ENCODE peak calls at places on chromosome 9, in five cellular contexts. M is left ventricle myocardium inferior; H is GM12865; P is smooth muscle cell of the brain vasculature; U is activated CD4-positive, alpha-beta memory T cell treated with anti-CD3 and anti-CD28 coated beads, Interleukin-2, amount 10 ng/mL, durations not matched to agents 7 days and 5 days. R is an unnamed sample.

GRCh38 chr9:112249277-112249676 is 74.2 kb upstream of the SUSD1 start:
- DNase-seq in M (no peak), H (peak; percentile 54), U (no peak), P (no peak), R (no peak)

GRCh38 chr9:130857864-130858730 is 23.0 kb downstream of the ABL1 start:
- DNase-seq in H (no peak), U (no peak), P (no peak), M (peak; percentile 64), R (peak; percentile 37)

GRCh38 chr9:113675475-113675941 is 200.6 kb upstream of the ZNF618 start:
- DNase-seq in P (no peak), M (peak; percentile 67), H (no peak), U (no peak), R (peak; percentile 62)

GRCh38 chr9:5635390-5635789 is 6.5 kb downstream of the RIC1 start:
- DNase-seq in M (no peak), H (no peak), U (no peak), P (no peak), R (no peak)

GRCh38 chr9:35488019-35488418 is 1.9 kb upstream of the RUSC2 start:
- DNase-seq in H (no peak), U (no peak), M (no peak), P (no peak), R (no peak)

GRCh38 chr9:18906656-18907395 is 126.2 kb downstream of the SAXO1 start:
- DNase-seq in M (no peak), U (no peak), H (peak; percentile 9), P (no peak), R (no peak)

GRCh38 chr9:132761602-132762001 is 91.3 kb downstream of the GTF3C4 start:
- DNase-seq in H (no peak), M (no peak), U (no peak), P (no peak), R (no peak)

GRCh38 chr9:4596165-4596922 is 65.8 kb upstream of the PLPP6 start:
- DNase-seq in M (no peak), U (peak; percentile 68), P (no peak), H (peak; percentile 48), R (no peak)

GRCh38 chr9:96138616-96139015 is 163.4 kb downstream of the HSD17B3 start:
- DNase-seq in U (no peak), H (no peak), M (no peak), P (no peak), R (no peak)

GRCh38 chr9:68416891-68417570 is 60.6 kb downstream of the PGM5 start:
- DNase-seq in P (no peak), H (peak; percentile 20), U (no peak), M (no peak), R (no peak)

GRCh38 chr9:110189001-110189400 is 19.0 kb downstream of the C9orf152 start:
- DNase-seq in H (no peak), P (no peak), M (peak; percentile 32), U (no peak), R (peak; percentile 83)

GRCh38 chr9:110559869-110560268 is 19.7 kb downstream of the SVEP1 start:
- DNase-seq in H (no peak), U (no peak), M (no peak), P (no peak), R (no peak)

GRCh38 chr9:121285835-121286687 is 18.1 kb downstream of the GSN start:
- DNase-seq in H (no peak), M (peak; percentile 83), P (no peak), U (no peak), R (peak; percentile 65)

GRCh38 chr9:6671416-6671815 is 25.9 kb upstream of the GLDC start:
- DNase-seq in M (no peak), U (no peak), P (no peak), H (no peak), R (no peak)

GRCh38 chr9:32603914-32604852 is 31.2 kb upstream of the NDUFB6 start:
- DNase-seq in P (no peak), U (no peak), H (no peak), M (no peak), R (no peak)

GRCh38 chr9:13295556-13295955 is 16.1 kb upstream of the MPDZ start:
- DNase-seq in U (no peak), M (no peak), P (no peak), H (no peak), R (no peak)

GRCh38 chr9:136687721-136688223 is 515 bp upstream of the AGPAT2 start:
- DNase-seq in P (no peak), H (peak; percentile 53), M (peak; percentile 48), U (no peak), R (no peak)

GRCh38 chr9:82882133-82882532 is 180.8 kb downstream of the RASEF start:
- DNase-seq in H (no peak), U (no peak), P (no peak), M (no peak), R (no peak)

GRCh38 chr9:82457959-82458358 is 469.4 kb downstream of the SPATA31D1 start:
- DNase-seq in U (no peak), M (no peak), P (no peak), H (peak; percentile 15), R (no peak)

GRCh38 chr9:134326754-134327526 is 685 bp downstream of the RXRA start:
- DNase-seq in M (peak; percentile 45), U (no peak), H (no peak), P (no peak), R (no peak)

GRCh38 chr9:71643330-71643729 is 125.0 kb downstream of the CEMIP2 start:
- DNase-seq in U (no peak), H (no peak), M (no peak), P (no peak), R (no peak)

GRCh38 chr9:36575411-36575882 is 2.8 kb downstream of the MELK start:
- DNase-seq in U (no peak), P (no peak), H (no peak), M (no peak), R (no peak)

R was measured in mucosa of gallbladder.